ENCODE peak calls at places on chromosomes 16 and 17, in ten cellular contexts. K is A549; W is Caco-2; G is fibroblast of pulmonary artery; U is astrocyte; T is CD8-positive, alpha-beta T cell; F is PC-3; C is cardiac fibroblast; B is astrocyte of the spinal cord; Y is sigmoid colon. J is an unnamed sample.

GRCh38 chr17:54814371-54814770 is 86.3 kb upstream of the TOM1L1 start:
- DNase-seq in U (no peak), W (no peak), G (no peak), F (no peak), K (no peak), C (no peak), Y (no peak), T (no peak), B (no peak), J (no peak)

GRCh38 chr16:75391254-75391653 is 42.0 kb downstream of the CFDP1 start:
- DNase-seq in F (no peak), C (no peak), Y (no peak), B (no peak), T (no peak), K (no peak), U (no peak), G (no peak), W (no peak), J (no peak)

GRCh38 chr16:51569204-51569911 is 418.3 kb upstream of the SALL1 start:
- DNase-seq in Y (no peak), F (no peak), B (peak), C (peak), G (peak), U (peak), K (no peak), W (no peak), T (no peak), J (no peak)

GRCh38 chr17:78658281-78658785 is 81.1 kb upstream of the DNAH17 start:
- DNase-seq in G (no peak), T (no peak), U (peak), C (peak), B (peak), F (no peak), Y (peak), W (no peak), K (no peak), J (no peak)

GRCh38 chr17:45942284-45942683 is 47.9 kb downstream of the MAPT start:
- DNase-seq in Y (peak), T (no peak), K (no peak), F (no peak), G (no peak), U (no peak), W (no peak), B (no peak), C (peak), J (peak)

GRCh38 chr16:85720319-85720637 is 30.6 kb downstream of the C16orf74 start:
- DNase-seq in T (no peak), F (peak), U (no peak), W (no peak), K (no peak), G (no peak), C (no peak), B (no peak), Y (no peak), J (no peak)

GRCh38 chr16:85211247-85211910 is 99.1 kb upstream of the CIBAR2 start:
- DNase-seq in F (no peak), G (peak), Y (no peak), T (no peak), B (peak), C (peak), W (no peak), K (no peak), U (peak), J (peak)

GRCh38 chr16:51431517-51432241 is 280.6 kb upstream of the SALL1 start:
- DNase-seq in U (peak), B (peak), T (no peak), G (peak), W (no peak), C (peak), F (no peak), Y (no peak), K (peak), J (peak)

GRCh38 chr17:81142301-81143199 is 22.8 kb upstream of the PVALEF start:
- DNase-seq in U (peak), Y (peak), T (peak), K (peak), F (peak), C (peak), B (peak), W (peak), G (peak), J (peak)

GRCh38 chr16:14375132-14375491 is 254.9 kb downstream of the PARN start:
- DNase-seq in U (no peak), Y (no peak), F (no peak), T (no peak), C (peak), K (no peak), W (no peak), G (peak), B (no peak), J (no peak)

GRCh38 chr17:63189082-63189481 is 223.0 kb downstream of the TANC2 start:
- DNase-seq in Y (no peak), K (peak), B (peak), F (peak), T (no peak), G (peak), W (no peak), C (peak), U (peak), J (peak)

GRCh38 chr16:70257391-70257790 is 5.7 kb upstream of the EXOSC6 start:
- DNase-seq in U (peak), T (no peak), C (peak), K (no peak), Y (no peak), F (no peak), G (peak), B (no peak), W (no peak), J (no peak)

GRCh38 chr16:11201498-11202259 is 54.3 kb downstream of the SOCS1 start:
- DNase-seq in K (no peak), W (no peak), B (peak), U (peak), F (peak), Y (no peak), C (peak), T (no peak), G (peak), J (peak)

GRCh38 chr17:48463531-48463930 is 33.5 kb upstream of the SKAP1 start:
- DNase-seq in Y (no peak), G (no peak), W (no peak), F (no peak), B (no peak), K (no peak), C (no peak), U (no peak), T (no peak), J (peak)

GRCh38 chr17:37239690-37240344 is 136.0 kb upstream of the C17orf78 start:
- DNase-seq in U (peak), Y (no peak), T (no peak), W (no peak), G (peak), F (peak), K (peak), B (peak), C (peak), J (peak)

GRCh38 chr17:67532326-67532871 is 155.3 kb downstream of the PITPNC1 start:
- DNase-seq in K (no peak), F (no peak), Y (no peak), B (no peak), T (no peak), U (no peak), W (no peak), C (no peak), G (no peak), J (no peak)

GRCh38 chr16:66274335-66275110 is 92.0 kb upstream of the CDH5 start:
- DNase-seq in C (peak), T (no peak), G (peak), B (peak), U (no peak), Y (peak), W (no peak), F (peak), K (peak), J (peak)

GRCh38 chr16:49876716-49877129 is 20.8 kb upstream of the ZNF423 start:
- DNase-seq in Y (peak), C (peak), W (peak), T (no peak), U (no peak), F (peak), B (peak), G (peak), K (peak), J (no peak)

GRCh38 chr17:59139939-59140338 is 15.0 kb downstream of the SKA2 start:
- DNase-seq in K (no peak), W (no peak), Y (no peak), C (no peak), F (no peak), B (no peak), T (no peak), G (no peak), U (no peak), J (no peak)

GRCh38 chr17:14337596-14338079 is 36.8 kb downstream of the HS3ST3B1 start:
- DNase-seq in K (no peak), F (no peak), T (no peak), W (no peak), Y (no peak), C (no peak), U (no peak), B (no peak), G (no peak), J (no peak)

GRCh38 chr17:50080827-50081226 is 14.3 kb upstream of the PDK2 start:
- DNase-seq in Y (no peak), K (no peak), F (no peak), W (no peak), T (no peak), U (no peak), B (no peak), C (no peak), G (peak), J (no peak)

GRCh38 chr17:11121680-11122079 is 119.3 kb upstream of the SHISA6 start:
- DNase-seq in K (no peak), T (no peak), B (no peak), Y (no peak), U (no peak), G (no peak), F (no peak), W (no peak), C (no peak), J (no peak)

GRCh38 chr17:74758846-74759163 is 10.4 kb downstream of the NHERF1 start:
- DNase-seq in B (peak), W (no peak), G (no peak), U (no peak), C (peak), K (no peak), Y (no peak), F (peak), T (no peak), J (no peak)
- H3K4me3 ChIP-seq in B (no peak), W (no peak), G (no peak), U (no peak), C (no peak), K (no peak), Y (no peak), F (no peak), T (peak), J (no peak)

GRCh38 chr17:8118769-8119574 is 658 bp upstream of the ALOXE3 start:
- DNase-seq in K (peak), G (peak), F (peak), U (peak), W (peak), B (peak), T (peak), C (peak), Y (peak), J (peak)
- TF ChIP-seq CTCF in K (peak), G (peak), F (peak), U (peak), W (peak), B (peak), T (peak), C (peak), Y (peak), J (peak)

GRCh38 chr16:58501242-58502131 is 1.5 kb downstream of the NDRG4 start:
- DNase-seq in Y (peak), F (no peak), W (peak), C (no peak), B (no peak), K (no peak), G (no peak), T (no peak), U (no peak), J (no peak)
- H3K4me3 ChIP-seq in Y (no peak), F (peak), W (peak), C (peak), B (peak), K (no peak), G (peak), T (peak), U (peak), J (peak)

GRCh38 chr17:34269969-34270368 is at the start of gene CCL7:
- DNase-seq in U (peak), T (no peak), F (no peak), Y (no peak), B (no peak), K (no peak), G (peak), W (no peak), C (peak), J (peak)
- TF ChIP-seq CTCF in U (no peak), T (no peak), F (no peak), Y (no peak), B (no peak), K (no peak), G (no peak), W (no peak), C (no peak), J (no peak)

DNA sequence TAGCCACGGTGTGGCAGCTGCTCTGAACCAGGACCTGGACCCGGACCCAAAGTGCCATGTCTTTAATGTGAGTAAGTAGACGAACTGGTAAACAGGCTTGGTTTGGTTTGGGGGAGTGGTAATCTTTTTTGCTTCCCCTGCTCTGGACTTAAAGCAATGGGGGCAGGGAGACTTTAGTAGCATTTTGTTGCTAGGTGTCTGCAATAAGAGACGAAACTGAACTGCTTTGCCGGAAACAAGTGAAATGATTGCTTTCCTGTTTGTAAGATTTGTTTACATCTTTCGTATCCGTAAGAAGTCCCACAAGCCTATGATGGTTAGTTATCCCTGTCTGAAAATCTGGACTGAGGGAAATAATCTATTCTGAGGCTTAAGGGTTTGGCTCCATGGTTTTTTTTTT is 21.5 kb downstream of the PRCD start:
- DNase-seq in F (peak), G (no peak), Y (no peak), W (no peak), U (no peak), T (no peak), K (no peak), C (no peak), B (no peak), J (peak)
- H3K4me3 ChIP-seq in F (peak), G (no peak), Y (no peak), W (no peak), U (peak), T (no peak), K (no peak), C (no peak), B (no peak), J (peak)

DNA sequence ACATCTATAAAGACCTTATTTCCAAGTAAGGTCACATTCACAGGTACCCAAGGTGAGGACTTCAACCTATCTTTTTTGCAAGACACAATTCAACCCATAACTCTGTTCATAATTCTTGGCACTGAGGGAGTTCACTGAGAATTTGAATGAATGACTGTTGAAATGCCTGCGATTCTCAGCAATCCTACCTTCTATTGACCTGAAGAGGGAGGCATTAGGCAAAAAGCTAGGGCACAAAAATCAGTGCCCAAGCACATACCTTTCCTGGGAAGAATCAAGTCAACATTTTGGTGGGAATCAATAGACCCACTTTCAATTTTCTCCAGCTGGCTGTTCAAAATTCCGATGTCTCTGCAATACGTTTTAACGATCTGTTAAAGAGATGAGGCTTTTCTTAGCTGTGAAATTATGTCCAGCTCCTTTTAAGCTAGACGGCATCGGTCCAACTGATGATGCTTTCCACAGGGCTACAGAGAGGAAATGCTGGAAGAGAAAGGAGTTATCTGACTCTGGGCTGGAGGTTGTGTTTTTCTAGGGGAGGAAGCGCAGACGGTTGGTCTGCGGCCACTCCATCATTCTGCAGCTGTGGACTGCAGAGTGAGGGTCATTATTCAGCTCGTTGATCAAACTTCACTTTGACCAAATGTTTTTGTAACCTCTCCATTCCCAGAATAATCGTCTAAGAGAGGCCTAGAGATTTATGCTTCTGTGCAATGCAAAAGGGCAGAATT is 25.1 kb downstream of the BCO1 start:
- DNase-seq in T (no peak), B (no peak), U (peak), W (no peak), C (peak), G (peak), K (no peak), F (peak), Y (peak), J (peak)
- TF ChIP-seq CTCF in T (no peak), B (no peak), U (no peak), W (peak), C (peak), G (peak), K (no peak), F (peak), Y (peak), J (peak)

DNA sequence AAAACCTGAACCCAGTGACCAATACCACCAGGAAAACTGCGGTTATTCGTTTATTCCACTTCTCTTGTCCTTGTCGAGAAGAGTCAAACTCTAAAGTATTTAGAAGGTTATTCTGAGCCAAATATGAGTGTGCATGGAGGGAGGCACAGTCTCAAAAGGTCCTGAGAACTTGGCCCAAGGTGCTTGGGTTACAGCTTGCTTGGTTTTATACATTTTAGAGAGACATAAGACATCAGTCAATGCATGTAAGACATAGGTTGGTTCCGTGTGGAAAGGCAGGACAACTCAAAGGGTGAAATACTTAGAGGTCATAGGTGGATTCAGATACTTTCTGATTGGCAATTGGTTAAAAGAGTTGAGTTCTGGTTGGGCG is 681 bp upstream of the TRAP1 start:
- DNase-seq in K (no peak), U (no peak), T (no peak), G (no peak), Y (no peak), W (no peak), B (peak), F (no peak), C (no peak), J (no peak)
- H3K4me3 ChIP-seq in K (peak), U (peak), T (peak), G (peak), Y (peak), W (peak), B (peak), F (peak), C (peak), J (peak)

GRCh38 chr16:82630688-82631087 is 3.9 kb downstream of the CDH13 start:
- DNase-seq in U (no peak), F (peak), K (no peak), B (peak), C (peak), T (no peak), W (no peak), G (peak), Y (peak), J (peak)
- TF ChIP-seq CTCF in U (peak), F (peak), K (peak), B (peak), C (peak), T (no peak), W (peak), G (peak), Y (no peak), J (peak)

GRCh38 chr16:19119564-19119963 is 5.8 kb downstream of the ITPRIPL2 start:
- DNase-seq in C (peak), B (peak), W (no peak), T (no peak), Y (no peak), K (no peak), U (peak), G (peak), F (peak), J (peak)
- H3K4me3 ChIP-seq in C (peak), B (peak), W (no peak), T (no peak), Y (no peak), K (peak), U (peak), G (peak), F (peak), J (peak)

J was measured in fibroblast of villous mesenchyme.